ENCODE peak calls at places on chromosomes 13 and 19, in four cellular contexts. S, X, Q and M are unnamed samples.

GRCh38 chr13:32010137-32010536 is 21.4 kb upstream of the FRY start:
- DNase-seq in S (no peak), X (no peak), Q (no peak), M (no peak)

GRCh38 chr19:45406957-45407375 is 522 bp downstream of the POLR1G start:
- DNase-seq in S (no peak), X (peak), Q (no peak), M (no peak)

GRCh38 chr13:37075164-37075563 is 15.7 kb upstream of the SUPT20H start:
- DNase-seq in S (no peak), X (no peak), Q (peak), M (no peak)

GRCh38 chr19:57887195-57887941 is 1.5 kb downstream of the ZNF814 start:
- DNase-seq in S (no peak), X (no peak), Q (peak), M (no peak)

GRCh38 chr19:33453207-33453736 is 68.3 kb downstream of the PEPD start:
- DNase-seq in S (no peak), X (no peak), Q (no peak), M (no peak)

GRCh38 chr19:42199440-42200115 is 17.9 kb downstream of the DEDD2 start:
- DNase-seq in S (no peak), X (peak), Q (peak), M (peak)

GRCh38 chr19:14056069-14056666 is 5.7 kb downstream of the PALM3 start:
- DNase-seq in S (no peak), X (no peak), Q (no peak), M (no peak)

GRCh38 chr13:95536629-95537241 is 15.8 kb upstream of the CLDN10 start:
- DNase-seq in S (no peak), X (peak), Q (peak), M (no peak)

GRCh38 chr13:36536546-36536945 is 104.3 kb downstream of the CCNA1 start:
- DNase-seq in S (no peak), X (no peak), Q (no peak), M (no peak)

GRCh38 chr19:16834747-16835146 is 5.5 kb downstream of the SIN3B start:
- DNase-seq in S (no peak), X (no peak), Q (no peak), M (no peak)

GRCh38 chr13:34303346-34303745 is 485.4 kb downstream of the RFC3 start:
- DNase-seq in S (no peak), X (no peak), Q (no peak), M (no peak)

GRCh38 chr13:75544681-75545333 is 4.8 kb upstream of the UCHL3 start:
- DNase-seq in S (no peak), X (no peak), Q (no peak), M (no peak)

GRCh38 chr19:34678085-34678412 is 571 bp downstream of the ZNF302 start:
- DNase-seq in S (no peak), X (no peak), Q (no peak), M (no peak)

GRCh38 chr13:76600086-76600485 is 286.1 kb downstream of the KCTD12 start:
- DNase-seq in S (no peak), X (no peak), Q (no peak), M (no peak)

GRCh38 chr19:38388310-38389100 is at the start of gene SPRED3:
- DNase-seq in S (no peak), X (no peak), Q (peak), M (no peak)

GRCh38 chr13:35530147-35530546 is 53.7 kb upstream of the MAB21L1 start:
- DNase-seq in S (no peak), X (peak), Q (no peak), M (no peak)

GRCh38 chr19:47407417-47407774 is 11.9 kb downstream of the MEIS3 start:
- DNase-seq in S (no peak), X (no peak), Q (peak), M (no peak)

GRCh38 chr13:55439450-55439849 is 1701.3 kb upstream of the PRR20A start:
- DNase-seq in S (no peak), X (no peak), Q (peak), M (no peak)

GRCh38 chr19:49710372-49710951 is 19.5 kb downstream of the CPT1C start:
- DNase-seq in S (no peak), X (no peak), Q (no peak), M (no peak)

GRCh38 chr13:79282508-79282907 is 123.5 kb downstream of the RBM26 start:
- DNase-seq in S (no peak), X (no peak), Q (no peak), M (no peak)

GRCh38 chr13:113732176-113732960 is 26.7 kb upstream of the TMEM255B start:
- DNase-seq in S (no peak), X (no peak), Q (no peak), M (no peak)

GRCh38 chr19:18414504-18415176 is 4.6 kb upstream of the SSBP4 start:
- DNase-seq in S (no peak), X (peak), Q (peak), M (no peak)

GRCh38 chr13:88281846-88282245 is 610.7 kb downstream of the SLITRK5 start:
- DNase-seq in S (no peak), X (no peak), Q (no peak), M (no peak)

GRCh38 chr13:86881390-86881789 is 789.8 kb upstream of the SLITRK5 start:
- DNase-seq in S (no peak), X (no peak), Q (peak), M (no peak)

GRCh38 chr19:58569191-58569942 is 3.8 kb downstream of the MZF1 start:
- DNase-seq in S (no peak), X (no peak), Q (no peak), M (no peak)

GRCh38 chr13:36819811-36820140 is 754 bp downstream of the RFXAP start:
- DNase-seq in S (peak), X (peak), Q (peak), M (no peak)

GRCh38 chr19:18202759-18203407 is 959 bp downstream of the RAB3A start:
- DNase-seq in S (no peak), X (peak), Q (peak), M (peak)

GRCh38 chr13:76991796-76992547 is at the start of gene CLN5:
- DNase-seq in S (peak), X (peak), Q (peak), M (peak)

GRCh38 chr13:26420282-26420960 is 137.1 kb upstream of the WASF3 start:
- DNase-seq in S (no peak), X (no peak), Q (no peak), M (no peak)

GRCh38 chr13:34941835-34942731 is at the start of gene NBEA:
- DNase-seq in S (peak), X (peak), Q (peak), M (peak)

GRCh38 chr13:113862191-113862765 is 1.6 kb downstream of the GAS6 start:
- DNase-seq in S (no peak), X (no peak), Q (no peak), M (no peak)

GRCh38 chr19:17090501-17091074 is 15.0 kb downstream of the MYO9B start:
- DNase-seq in S (no peak), X (no peak), Q (no peak), M (no peak)

GRCh38 chr19:45767410-45767880 is 1.6 kb downstream of the SIX5 start:
- DNase-seq in S (no peak), X (no peak), Q (peak), M (no peak)

GRCh38 chr13:44331912-44332840 is 41.4 kb upstream of the SERP2 start:
- DNase-seq in S (no peak), X (no peak), Q (no peak), M (no peak)

GRCh38 chr13:26971990-26972888 is 199.4 kb downstream of the USP12 start:
- DNase-seq in S (no peak), X (peak), Q (peak), M (peak)

GRCh38 chr13:99967498-99967883 is 4.1 kb downstream of the ZIC5 start:
- DNase-seq in S (no peak), X (no peak), Q (no peak), M (no peak)
- H3K4me3 ChIP-seq in S (no peak), X (no peak), Q (peak), M (no peak)

GRCh38 chr19:51802775-51803174 is 7.8 kb downstream of the FPR3 start:
- DNase-seq in S (no peak), X (no peak), Q (no peak), M (no peak)
- H3K4me3 ChIP-seq in S (no peak), X (no peak), Q (no peak), M (no peak)

GRCh38 chr19:30341646-30342201 is 30.5 kb upstream of the ZNF536 start:
- DNase-seq in S (no peak), X (no peak), Q (no peak), M (no peak)

GRCh38 chr19:30342901-30343300 is 29.3 kb upstream of the ZNF536 start:
- DNase-seq in S (no peak), X (no peak), Q (no peak), M (no peak)

GRCh38 chr19:30344446-30345425 is 27.4 kb upstream of the ZNF536 start:
- DNase-seq in S (no peak), X (no peak), Q (no peak), M (no peak)

GRCh38 chr19:30349131-30349730 is 23.0 kb upstream of the ZNF536 start:
- DNase-seq in S (no peak), X (no peak), Q (peak), M (no peak)

DNA sequence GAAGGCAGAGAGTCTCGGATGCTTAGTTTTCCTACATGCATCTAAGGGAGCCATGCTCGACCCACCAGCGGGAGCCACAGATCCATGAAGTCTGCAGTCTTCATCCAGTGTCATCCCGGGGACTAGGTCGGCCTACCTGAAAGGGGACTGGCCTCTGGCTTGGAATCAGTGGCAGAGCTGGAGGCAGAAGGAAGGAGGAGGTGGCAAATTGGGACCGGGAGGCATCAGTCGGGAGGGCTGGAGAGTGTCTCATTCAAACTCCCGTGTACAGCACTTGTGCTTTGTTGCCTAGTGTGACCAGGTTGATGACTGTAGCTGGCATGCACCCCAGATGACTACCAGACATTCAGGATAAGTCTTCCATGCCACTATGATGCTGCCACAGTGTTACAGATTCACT is 26.5 kb upstream of the ZNF536 start:
- DNase-seq in S (no peak), X (no peak), Q (no peak), M (no peak)
- H3K4me3 ChIP-seq in S (no peak), X (no peak), Q (no peak), M (no peak)

DNA sequence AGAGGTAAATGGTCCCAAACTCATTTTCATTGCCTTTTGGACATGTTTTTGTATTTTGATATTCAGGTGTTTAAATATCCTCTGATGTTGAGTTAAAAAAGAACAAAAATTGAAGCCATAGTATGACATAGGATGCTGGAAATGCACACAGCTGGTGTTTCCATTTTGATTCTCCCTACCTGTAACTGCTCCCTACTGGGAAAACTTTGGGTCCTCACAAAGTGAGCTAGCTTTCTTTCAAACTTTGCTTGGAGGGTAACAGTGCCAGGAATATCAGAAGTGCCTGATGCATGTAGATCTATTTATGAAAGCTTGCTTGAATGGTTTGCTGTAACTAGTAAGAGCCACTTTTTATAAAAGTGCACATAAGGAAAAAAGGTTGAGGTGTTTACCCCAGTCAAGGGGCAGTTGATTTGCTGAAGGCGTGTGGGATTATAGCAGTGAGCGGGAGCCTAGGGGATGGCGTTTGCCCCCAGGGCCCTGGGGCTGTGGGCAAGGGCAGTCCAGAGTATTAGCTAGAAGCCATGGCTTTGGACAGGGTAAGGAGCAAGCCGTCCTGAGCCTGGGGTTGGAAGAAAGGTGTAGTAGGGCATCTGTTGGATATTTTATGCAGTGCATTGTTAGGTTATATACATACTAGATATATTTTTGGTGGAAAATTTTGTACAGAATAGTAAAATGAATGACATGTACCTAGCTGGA is 4.3 kb downstream of the RPS9 start:
- DNase-seq in S (no peak), X (peak), Q (no peak), M (no peak)
- H3K4me3 ChIP-seq in S (no peak), X (peak), Q (peak), M (peak)

GRCh38 chr19:29526730-29527499 is 1.1 kb downstream of the VSTM2B start:
- DNase-seq in S (no peak), X (no peak), Q (peak), M (peak)

GRCh38 chr19:29529646-29530548 is 4.1 kb downstream of the VSTM2B start:
- DNase-seq in S (no peak), X (no peak), Q (peak), M (no peak)

GRCh38 chr19:29528946-29529645 is 3.3 kb downstream of the VSTM2B start:
- DNase-seq in S (no peak), X (no peak), Q (peak), M (no peak)

GRCh38 chr19:29527500-29528328 is 1.9 kb downstream of the VSTM2B start:
- DNase-seq in S (no peak), X (no peak), Q (peak), M (no peak)

DNA sequence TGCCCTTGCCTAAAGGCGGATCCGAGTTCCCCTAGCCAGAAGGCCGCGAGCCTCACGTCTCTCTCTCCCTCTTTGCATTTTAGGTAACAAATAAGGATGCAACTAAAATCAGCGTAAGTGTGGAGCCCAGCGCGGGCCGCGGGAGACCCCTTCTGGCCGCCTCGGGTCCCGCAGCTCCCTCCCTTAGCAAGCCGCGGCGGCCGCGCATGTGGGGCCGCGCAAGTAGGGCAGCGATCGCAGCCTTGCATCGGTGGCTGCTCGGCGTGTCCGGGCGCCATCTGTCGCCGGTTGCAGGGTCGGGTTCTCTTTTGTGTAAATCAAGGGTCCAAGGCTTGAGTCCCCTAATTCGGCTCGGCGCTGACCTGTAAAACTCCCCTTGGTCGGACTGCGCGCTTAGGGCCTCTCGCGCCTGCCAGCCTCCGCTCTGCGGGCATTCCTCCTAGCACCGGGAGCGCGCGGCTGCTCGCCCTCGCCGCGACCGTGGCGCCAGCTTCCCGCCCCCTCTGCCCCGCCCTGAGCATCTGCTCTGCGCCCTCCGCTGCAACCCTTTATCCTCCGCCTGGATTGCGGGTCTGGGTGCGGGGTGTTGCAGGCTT is 2.7 kb downstream of the VSTM2B start:
- DNase-seq in S (peak), X (peak), Q (peak), M (peak)
- H3K4me3 ChIP-seq in S (peak), X (no peak), Q (peak), M (peak)

GRCh38 chr19:1857648-1858326 is 5.6 kb downstream of the KLF16 start:
- DNase-seq in S (no peak), X (no peak), Q (no peak), M (no peak)

GRCh38 chr19:1855040-1855827 is 7.0 kb upstream of the REXO1 start:
- DNase-seq in S (peak), X (peak), Q (peak), M (peak)

GRCh38 chr19:1856698-1857603 is 6.4 kb downstream of the KLF16 start:
- DNase-seq in S (no peak), X (peak), Q (peak), M (peak)

GRCh38 chr19:1855828-1856255 is 7.5 kb downstream of the KLF16 start:
- DNase-seq in S (no peak), X (peak), Q (no peak), M (no peak)

GRCh38 chr19:1856345-1856697 is 7.1 kb downstream of the KLF16 start:
- DNase-seq in S (no peak), X (no peak), Q (no peak), M (no peak)
- H3K4me3 ChIP-seq in S (peak), X (peak), Q (peak), M (peak)

GRCh38 chr13:50081106-50081898 is 66.1 kb downstream of the KCNRG start:
- DNase-seq in S (peak), X (peak), Q (peak), M (peak)

GRCh38 chr13:50080158-50080855 is 65.1 kb downstream of the KCNRG start:
- DNase-seq in S (peak), X (peak), Q (peak), M (peak)

GRCh38 chr13:50080856-50081105 is 65.5 kb downstream of the KCNRG start:
- DNase-seq in S (no peak), X (peak), Q (no peak), M (no peak)

GRCh38 chr13:50079278-50080157 is 64.3 kb downstream of the KCNRG start:
- DNase-seq in S (no peak), X (no peak), Q (no peak), M (no peak)

DNA sequence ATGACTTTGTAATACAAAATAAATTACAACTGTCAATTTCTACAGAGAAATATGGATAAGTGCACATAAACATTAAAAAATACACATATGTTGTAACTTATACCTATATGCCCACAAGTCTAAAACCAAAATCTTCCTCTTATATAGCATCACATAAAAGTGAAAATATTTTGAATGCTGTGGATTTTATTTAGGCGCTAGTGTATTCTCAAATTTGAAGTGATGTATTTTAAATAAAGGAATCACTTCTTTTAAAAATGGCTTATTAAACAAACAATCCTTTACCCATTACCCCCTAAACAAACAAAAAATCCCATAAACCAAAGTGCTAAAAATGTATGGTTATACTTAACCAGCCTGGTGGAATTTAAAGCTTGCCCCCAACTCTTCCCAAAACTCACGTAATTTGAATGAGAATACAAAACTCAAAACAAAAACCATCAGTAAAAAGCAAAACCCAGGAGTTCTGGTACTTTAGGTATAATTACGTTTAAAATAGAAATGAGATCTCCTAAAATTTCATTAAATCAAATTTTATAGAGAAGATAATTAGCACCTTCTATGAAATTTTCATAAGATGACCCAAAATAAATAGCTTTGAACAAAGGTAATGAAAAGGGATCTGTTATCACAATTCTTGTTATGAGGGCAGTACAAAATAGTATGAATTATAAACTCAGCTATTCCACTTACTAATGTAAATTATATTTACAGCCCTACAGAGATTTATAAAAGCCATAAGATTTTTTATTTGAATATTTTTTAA is 63.5 kb downstream of the KCNRG start:
- DNase-seq in S (no peak), X (no peak), Q (no peak), M (no peak)
- H3K4me3 ChIP-seq in S (no peak), X (peak), Q (peak), M (peak)